ENCODE peak calls at places on chromosomes 12 and 14, in ten cellular contexts. E, L, F, S, N, W, K, X, T and Y are unnamed samples.

GRCh38 chr14:103280278-103280917 is 53.6 kb upstream of the EIF5 start:
- DNase-seq in E (no peak), L (no peak), F (peak; percentile 69), S (no peak), N (no peak), W (no peak), K (no peak), X (no peak), T (no peak), Y (no peak)

GRCh38 chr14:50800032-50800431 is 30.9 kb downstream of the NIN start:
- DNase-seq in E (no peak), L (no peak), F (no peak), S (no peak), N (peak; percentile 52), W (no peak), K (peak; percentile 11), X (no peak), T (no peak), Y (peak; percentile 63)

GRCh38 chr14:105890474-105891220 is 364.3 kb downstream of the TMEM121 start:
- DNase-seq in E (no peak), L (no peak), F (no peak), S (no peak), N (no peak), W (peak; percentile 43), K (no peak), X (no peak), T (no peak), Y (no peak)

GRCh38 chr12:109772622-109773321 is 59.1 kb downstream of the FAM222A start:
- DNase-seq in E (no peak), L (no peak), F (no peak), S (peak; percentile 13), N (no peak), W (no peak), K (no peak), X (no peak), T (no peak), Y (no peak)

GRCh38 chr14:100532916-100533630 is 54.1 kb downstream of the BEGAIN start:
- DNase-seq in E (no peak), L (peak; percentile 29), F (peak; percentile 1), S (no peak), N (no peak), W (peak; percentile 36), K (no peak), X (no peak), T (peak; percentile 5), Y (peak; percentile 26)

GRCh38 chr14:102928412-102929348 is 6.2 kb downstream of the AMN start:
- DNase-seq in E (peak; percentile 66), L (peak; percentile 73), F (peak; percentile 10), S (no peak), N (peak; percentile 54), W (peak; percentile 82), K (no peak), X (peak; percentile 75), T (peak; percentile 66), Y (peak; percentile 29)

GRCh38 chr14:51534623-51535022 is 117.1 kb upstream of the FRMD6 start:
- DNase-seq in E (no peak), L (peak; percentile 75), F (peak; percentile 58), S (no peak), N (peak; percentile 79), W (no peak), K (no peak), X (no peak), T (no peak), Y (peak; percentile 31)

GRCh38 chr12:45284096-45284901 is 68.4 kb downstream of the ANO6 start:
- DNase-seq in E (no peak), L (peak; percentile 57), F (peak; percentile 67), S (no peak), N (peak; percentile 90), W (no peak), K (peak; percentile 56), X (peak; percentile 40), T (no peak), Y (peak; percentile 86)

GRCh38 chr12:66959276-66959675 is 280.4 kb upstream of the GRIP1 start:
- DNase-seq in E (no peak), L (no peak), F (no peak), S (no peak), N (no peak), W (no peak), K (no peak), X (no peak), T (no peak), Y (no peak)